ENCODE peak calls at places on chromosomes 3 and 15, in seven cellular contexts. E, D, B, R, N, T and H are unnamed samples.

GRCh38 chr3:8739757-8740508 is 6.3 kb downstream of the CAV3 start:
- DNase-seq in N (no peak), R (no peak), E (peak; percentile 99), B (no peak), D (no peak), T (peak; percentile 88), H (no peak)

GRCh38 chr15:76286231-76286879 is 24.9 kb downstream of the ETFA start:
- DNase-seq in T (peak; percentile 22), E (no peak), R (no peak), D (no peak), N (no peak), B (no peak), H (no peak)

GRCh38 chr3:124772081-124772831 is 42.0 kb downstream of the UMPS start:
- DNase-seq in R (peak; percentile 62), B (peak; percentile 53), T (peak; percentile 80), N (no peak), E (no peak), D (no peak), H (no peak)

GRCh38 chr3:11010406-11011165 is 18.0 kb downstream of the SLC6A1 start:
- DNase-seq in N (no peak), E (no peak), B (peak; percentile 84), T (no peak), D (no peak), R (no peak), H (no peak)

GRCh38 chr3:37761043-37761442 is 100.6 kb upstream of the CTDSPL start:
- DNase-seq in D (no peak), E (no peak), B (no peak), N (no peak), R (no peak), T (no peak), H (no peak)

GRCh38 chr3:192122832-192123594 is 604.3 kb downstream of the FGF12 start:
- DNase-seq in T (peak; percentile 91), N (no peak), R (no peak), E (no peak), B (no peak), D (no peak), H (no peak)

GRCh38 chr3:16474920-16475319 is 38.6 kb downstream of the RFTN1 start:
- DNase-seq in T (no peak), N (no peak), B (no peak), R (no peak), E (no peak), D (no peak), H (no peak)

GRCh38 chr3:8357859-8358258 is 143.8 kb upstream of the LMCD1 start:
- DNase-seq in T (no peak), B (no peak), R (no peak), D (no peak), N (no peak), E (no peak), H (no peak)

GRCh38 chr15:40825661-40826088 is 2.8 kb downstream of the PPP1R14D start:
- DNase-seq in N (no peak), E (peak; percentile 49), T (peak; percentile 20), D (no peak), R (no peak), B (no peak), H (no peak)

GRCh38 chr3:65854606-65855304 is 184.0 kb downstream of the MAGI1 start:
- DNase-seq in N (no peak), R (no peak), T (no peak), D (no peak), E (peak; percentile 36), B (no peak), H (no peak)

GRCh38 chr15:52419494-52419893 is 109.2 kb downstream of the MYO5A start:
- DNase-seq in B (no peak), E (no peak), T (no peak), D (no peak), N (no peak), R (no peak), H (no peak)